ENCODE peak calls at places on chromosome 7, in nine cellular contexts. M is cardiac muscle cell, R is fibroblast of lung, Q is psoas muscle, B is GM12865, J is left lung, X is hepatocyte, O is fibroblast of pulmonary artery, N is DND-41. K is an unnamed sample.

GRCh38 chr7:69411018-69411417 is 187.3 kb upstream of the AUTS2 start:
- DNase-seq in B (no peak), X (no peak), Q (no peak), R (no peak), N (no peak), J (no peak), O (no peak), M (no peak), K (no peak)

GRCh38 chr7:35878356-35878755 is 77.5 kb downstream of the SEPTIN7 start:
- DNase-seq in M (no peak), X (no peak), R (peak; percentile 34), J (no peak), N (no peak), Q (no peak), B (no peak), O (peak; percentile 21), K (peak; percentile 48)

GRCh38 chr7:33053716-33054115 is 8.9 kb downstream of the NT5C3A start:
- DNase-seq in X (no peak), M (no peak), N (no peak), Q (no peak), O (no peak), R (no peak), B (no peak), J (no peak), K (no peak)

GRCh38 chr7:101362334-101363195 is at the start of gene COL26A1:
- DNase-seq in Q (peak; percentile 17), N (no peak), X (peak; percentile 75), M (peak; percentile 82), O (peak; percentile 11), R (peak; percentile 27), B (no peak), J (peak; percentile 79), K (peak; percentile 29)

GRCh38 chr7:121164247-121164646 is 164.6 kb upstream of the WNT16 start:
- DNase-seq in J (no peak), O (no peak), X (no peak), R (no peak), Q (no peak), M (no peak), N (no peak), B (no peak), K (no peak)

GRCh38 chr7:100957832-100958421 is 8.6 kb downstream of the MUC3A start:
- DNase-seq in N (no peak), O (peak; percentile 26), B (peak; percentile 29), M (no peak), J (no peak), Q (no peak), R (no peak), X (peak; percentile 47), K (no peak)

GRCh38 chr7:32070051-32070405 is 179 bp downstream of the PDE1C start:
- DNase-seq in O (no peak), Q (no peak), X (no peak), R (no peak), B (no peak), M (no peak), J (no peak), N (no peak), K (no peak)

GRCh38 chr7:35389636-35390035 is 135.7 kb upstream of the TBX20 start:
- DNase-seq in N (no peak), J (no peak), Q (no peak), M (no peak), O (no peak), R (no peak), X (no peak), B (no peak), K (no peak)

GRCh38 chr7:134504660-134505164 is 22.7 kb upstream of the AKR1B10 start:
- DNase-seq in J (no peak), B (no peak), N (no peak), R (no peak), Q (no peak), M (no peak), X (no peak), O (no peak), K (peak; percentile 40)

GRCh38 chr7:43572516-43573049 is 10.3 kb upstream of the STK17A start:
- DNase-seq in O (peak; percentile 100), X (peak; percentile 16), R (peak; percentile 100), Q (no peak), M (no peak), B (peak; percentile 74), N (peak; percentile 82), J (no peak), K (peak; percentile 100)

GRCh38 chr7:138948403-138948802 is 32.8 kb downstream of the KIAA1549 start:
- DNase-seq in R (no peak), Q (no peak), M (no peak), X (no peak), J (no peak), B (peak; percentile 58), N (no peak), O (no peak), K (no peak)

GRCh38 chr7:73521636-73522080 is 435 bp downstream of the BAZ1B start:
- DNase-seq in B (no peak), R (peak; percentile 47), Q (peak; percentile 74), N (no peak), J (peak; percentile 90), M (peak; percentile 77), X (peak; percentile 79), O (peak; percentile 25), K (no peak)

GRCh38 chr7:150941351-150941982 is 36.7 kb downstream of the KCNH2 start:
- DNase-seq in B (no peak), O (no peak), J (peak; percentile 68), X (no peak), Q (no peak), R (no peak), N (no peak), M (no peak), K (no peak)

GRCh38 chr7:151311294-151311864 is 30.2 kb upstream of the NUB1 start:
- DNase-seq in M (no peak), J (no peak), N (peak; percentile 55), R (no peak), X (no peak), Q (no peak), O (peak; percentile 6), B (peak; percentile 51), K (peak; percentile 21)

GRCh38 chr7:66185680-66186187 is 19.4 kb upstream of the TPST1 start:
- DNase-seq in N (no peak), M (no peak), B (no peak), R (no peak), J (no peak), O (no peak), X (no peak), Q (no peak), K (no peak)

GRCh38 chr7:44561962-44562621 is 11.6 kb downstream of the DDX56 start:
- DNase-seq in O (peak; percentile 52), R (peak; percentile 58), M (no peak), Q (no peak), N (no peak), X (peak; percentile 89), B (no peak), J (peak; percentile 31), K (peak; percentile 69)

GRCh38 chr7:114414151-114415053 is at the start of gene FOXP2:
- DNase-seq in N (no peak), Q (no peak), M (no peak), X (no peak), B (peak; percentile 7), J (no peak), O (peak; percentile 41), R (peak; percentile 46), K (peak; percentile 3)

DNA sequence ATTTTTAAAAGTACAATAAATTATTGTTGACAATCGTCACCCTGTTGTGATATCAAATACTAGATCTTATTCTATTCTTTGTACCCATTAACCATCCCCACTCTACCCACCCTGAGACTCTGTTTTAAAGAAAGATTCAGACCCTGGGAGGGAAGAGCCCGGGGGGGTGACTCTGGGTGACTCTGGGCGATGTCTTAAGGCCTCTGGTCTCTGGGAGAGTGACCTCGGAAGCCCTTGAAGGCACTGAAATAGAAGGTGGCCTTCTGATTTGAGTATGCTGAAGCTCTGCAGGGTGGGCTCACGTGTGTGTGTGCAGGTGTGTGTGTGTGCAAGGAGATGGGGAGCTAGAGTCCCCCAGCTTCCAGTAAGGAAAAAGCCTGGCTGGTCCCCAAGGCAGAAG is 9.7 kb downstream of the ADAP1 start:
- DNase-seq in X (no peak), R (no peak), B (no peak), J (no peak), Q (no peak), N (no peak), O (no peak), M (no peak), K (no peak)
- H3K4me3 ChIP-seq in X (no peak overlapping the region), R (no peak overlapping the region), B (no peak overlapping the region), J (peak overlapping the region; percentile 1), Q (no peak overlapping the region), N (no peak overlapping the region), O (no peak overlapping the region), M (no peak overlapping the region), K (no peak overlapping the region)

DNA sequence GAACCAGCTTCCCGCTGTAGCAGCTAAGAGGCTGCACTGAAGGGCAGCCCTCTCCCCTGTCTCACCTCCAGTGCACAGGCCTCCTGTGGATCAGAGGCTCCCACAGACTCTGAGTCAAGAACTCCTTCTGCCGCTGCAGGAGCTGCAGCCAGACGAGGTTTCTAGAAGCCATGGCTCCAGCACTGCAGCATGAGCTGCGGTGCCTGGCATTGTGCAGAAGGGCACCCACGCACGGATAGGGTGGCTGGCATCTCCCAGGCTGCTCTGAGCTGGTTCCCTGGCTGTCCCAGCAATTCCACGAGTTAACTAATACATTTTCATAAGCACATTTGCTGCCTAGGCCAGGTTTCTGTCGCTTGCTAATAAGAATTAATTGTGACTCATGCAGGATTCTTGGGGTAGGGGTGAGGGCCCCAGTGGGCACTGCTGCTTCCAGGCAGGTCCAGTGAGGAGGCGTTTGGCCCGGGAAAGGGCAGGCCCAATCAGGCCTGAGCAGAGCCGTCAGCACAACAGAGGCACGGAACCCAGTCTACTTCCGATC is 594.2 kb downstream of the DNAJB6 start:
- DNase-seq in Q (no peak), B (no peak), N (no peak), R (no peak), X (no peak), M (no peak), O (no peak), J (no peak), K (no peak)
- TF ChIP-seq CTCF in Q (no peak), B (no peak), N (no peak), R (no peak), X (no peak), M (no peak), O (no peak), J (no peak), K (no peak)

GRCh38 chr7:4486932-4487331 is 195.2 kb upstream of the FOXK1 start:
- DNase-seq in X (no peak), R (no peak), N (no peak), J (no peak), B (no peak), O (no peak), M (no peak), Q (no peak), K (no peak)
- H3K4me3 ChIP-seq in X (no peak overlapping the region), R (no peak overlapping the region), N (no peak overlapping the region), J (no peak overlapping the region), B (no peak overlapping the region), O (no peak overlapping the region), M (no peak overlapping the region), Q (no peak overlapping the region), K (no peak overlapping the region)

DNA sequence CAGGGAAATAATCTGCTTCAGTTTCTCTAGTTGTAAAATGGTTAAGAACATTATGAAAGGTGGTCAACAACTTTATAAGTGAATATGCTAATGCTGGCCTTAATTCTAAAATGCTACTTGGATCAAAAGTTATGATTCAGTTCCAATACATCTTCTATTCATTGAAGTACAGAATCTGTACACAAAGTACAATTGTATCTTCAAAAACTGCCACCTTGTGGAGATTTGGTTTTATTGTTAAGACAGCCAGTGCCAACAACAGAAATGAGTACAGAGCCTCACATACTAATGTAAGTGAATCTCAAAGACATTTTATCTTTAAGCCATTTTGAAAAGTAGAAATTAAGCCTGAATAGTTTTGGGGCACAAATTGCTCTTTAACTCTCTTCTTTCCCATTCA is 194.0 kb downstream of the CFTR start:
- DNase-seq in Q (no peak), O (peak; percentile 79), B (peak; percentile 36), J (no peak), R (peak; percentile 47), N (no peak), M (peak; percentile 64), X (peak; percentile 60), K (peak; percentile 67)
- TF ChIP-seq CTCF in Q (no peak), O (peak; percentile 55), B (peak; percentile 19), J (no peak), R (no peak), N (peak; percentile 67), M (peak; percentile 47), X (peak; percentile 63), K (peak; percentile 29)

K was measured in cardiac fibroblast.